ENCODE peak calls at places on chromosomes 3 and 15, in five cellular contexts. G is kidney, E is ovary, N is MCF 10A, A is H9. H is an unnamed sample.

GRCh38 chr3:195143221-195143620 is 127.7 kb downstream of the XXYLT1 start:
- DNase-seq in A (no peak), G (no peak), N (no peak), E (no peak), H (no peak)

GRCh38 chr3:20668411-20668810 is 482.4 kb upstream of the SGO1 start:
- DNase-seq in G (no peak), N (peak; percentile 8), E (no peak), A (peak; percentile 72), H (peak; percentile 50)

GRCh38 chr3:105351821-105352220 is 14.9 kb upstream of the ALCAM start:
- DNase-seq in G (no peak), E (no peak), A (no peak), N (peak; percentile 70), H (no peak)

GRCh38 chr3:120285508-120285841 is 453 bp upstream of the GPR156 start:
- DNase-seq in A (no peak), G (no peak), N (no peak), E (no peak), H (no peak)

GRCh38 chr3:34396288-34396687 is 597.9 kb downstream of the PDCD6IP start:
- DNase-seq in A (no peak), E (no peak), N (peak; percentile 70), G (no peak), H (no peak)

GRCh38 chr3:39102504-39103323 is 4.7 kb downstream of the GORASP1 start:
- DNase-seq in E (no peak), G (no peak), A (no peak), N (no peak), H (no peak)

GRCh38 chr3:128335621-128336296 is 130.9 kb downstream of the DNAJB8 start:
- DNase-seq in E (no peak), G (peak; percentile 44), N (no peak), A (no peak), H (no peak)

GRCh38 chr3:132659000-132659369 is 624 bp downstream of the ACAD11 start:
- DNase-seq in G (no peak), N (peak; percentile 50), A (no peak), E (peak; percentile 30), H (no peak)

GRCh38 chr3:188220988-188221818 is 67.2 kb downstream of the LPP start:
- DNase-seq in N (peak; percentile 52), G (no peak), A (no peak), E (peak; percentile 51), H (no peak)

GRCh38 chr3:40505599-40506462 is at the start of gene ZNF620:
- DNase-seq in N (peak; percentile 48), E (peak; percentile 85), A (peak; percentile 93), G (peak; percentile 89), H (peak; percentile 76)

GRCh38 chr3:194206375-194206774 is 70.4 kb downstream of the HES1 start:
- DNase-seq in N (no peak), E (peak; percentile 69), G (peak; percentile 83), A (no peak), H (no peak)

GRCh38 chr3:136247436-136247835 is 2.7 kb upstream of the PCCB start:
- DNase-seq in A (peak; percentile 32), G (no peak), N (no peak), E (no peak), H (no peak)

GRCh38 chr15:91099616-91100560 is at the start of gene SV2B:
- DNase-seq in E (no peak), G (peak; percentile 68), A (peak; percentile 65), N (peak; percentile 26), H (peak; percentile 53)

GRCh38 chr15:67098768-67099282 is 33.4 kb downstream of the SMAD3 start:
- DNase-seq in G (no peak), N (no peak), E (no peak), A (no peak), H (no peak)

GRCh38 chr3:63809607-63810006 is 9.5 kb upstream of the C3orf49 start:
- DNase-seq in G (no peak), N (peak; percentile 66), A (no peak), E (no peak), H (no peak)

GRCh38 chr15:48641416-48641815 is 4.1 kb downstream of the FBN1 start:
- DNase-seq in N (peak; percentile 40), G (no peak), E (no peak), A (no peak), H (no peak)
- TF ChIP-seq CTCF in N (peak; percentile 42), G (no peak), E (peak; percentile 8), A (no peak), H (no peak)

DNA sequence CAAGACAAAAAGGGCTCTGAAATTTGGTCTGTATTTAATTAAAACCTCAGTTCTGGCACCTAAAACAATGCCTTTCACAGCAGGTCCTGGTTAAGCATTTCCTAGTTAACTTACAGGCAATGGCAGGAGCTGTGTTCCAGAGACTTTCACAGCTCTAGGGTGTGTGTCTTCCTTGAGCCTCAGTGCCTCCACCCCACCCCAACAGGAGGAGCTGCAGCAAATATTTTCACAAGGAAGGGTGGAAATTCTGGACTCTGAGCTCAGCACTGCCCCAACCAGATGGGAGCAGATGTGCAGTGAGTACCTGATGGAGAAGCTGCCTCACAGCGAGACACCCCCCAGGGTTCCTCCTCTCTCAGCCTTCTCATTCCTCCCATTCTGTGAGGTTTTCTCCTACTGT is 106.3 kb upstream of the SPATA12 start:
- DNase-seq in A (no peak), N (no peak), E (no peak), G (no peak), H (no peak)
- TF ChIP-seq CTCF in A (no peak), N (no peak), E (no peak), G (no peak), H (no peak)

GRCh38 chr3:52446631-52447511 is 2.0 kb upstream of the SEMA3G start:
- DNase-seq in N (peak; percentile 68), A (peak; percentile 88), E (peak; percentile 66), G (no peak), H (peak; percentile 79)
- TF ChIP-seq CTCF in N (peak; percentile 99), A (peak; percentile 100), E (peak; percentile 95), G (peak; percentile 98), H (peak; percentile 98)

GRCh38 chr15:83746231-83746630 is 92.3 kb downstream of the ADAMTSL3 start:
- DNase-seq in N (peak; percentile 22), A (no peak), E (no peak), G (no peak), H (no peak)

GRCh38 chr15:83745771-83746170 is 91.8 kb downstream of the ADAMTSL3 start:
- DNase-seq in G (no peak), N (no peak), A (no peak), E (no peak), H (no peak)

GRCh38 chr15:83747718-83748110 is 93.8 kb downstream of the ADAMTSL3 start:
- DNase-seq in E (no peak), A (no peak), N (no peak), G (no peak), H (no peak)

DNA sequence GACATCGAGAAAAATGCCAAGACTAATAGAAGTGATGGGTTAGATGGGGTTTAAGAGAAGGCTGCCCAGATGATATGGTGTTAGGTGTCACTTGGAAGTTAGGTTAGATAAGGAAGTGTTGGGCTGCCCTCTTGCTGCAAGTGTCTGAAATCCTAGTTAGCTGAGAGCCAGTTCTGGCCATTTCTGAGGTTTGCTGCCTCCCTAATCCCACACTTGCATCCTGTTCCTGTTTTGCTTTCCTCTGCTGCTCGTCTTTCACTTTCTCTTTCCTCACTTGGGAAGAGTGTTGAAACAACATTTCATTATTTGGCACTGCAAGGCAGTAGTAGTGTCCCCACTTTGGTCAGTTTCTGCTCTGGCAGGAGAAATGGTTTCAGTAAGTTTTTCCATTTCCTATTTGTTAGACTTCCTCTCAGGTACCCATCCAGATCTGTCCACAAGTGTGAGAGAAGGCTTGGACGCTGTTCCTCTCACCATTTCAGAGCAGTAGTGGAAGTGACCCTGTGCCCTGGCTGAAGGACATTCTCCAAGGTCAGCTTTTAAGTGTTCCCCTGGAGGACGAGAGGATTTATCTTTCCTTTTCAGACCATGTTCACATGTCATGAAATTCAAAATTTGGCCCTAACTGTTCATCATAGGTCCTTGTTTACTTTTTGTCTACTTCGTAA is 93.3 kb downstream of the ADAMTSL3 start:
- DNase-seq in A (peak; percentile 42), N (peak; percentile 60), G (no peak), E (peak; percentile 59), H (peak; percentile 7)
- TF ChIP-seq CTCF in A (peak; percentile 52), N (peak; percentile 33), G (peak; percentile 18), E (no peak), H (no peak)

DNA sequence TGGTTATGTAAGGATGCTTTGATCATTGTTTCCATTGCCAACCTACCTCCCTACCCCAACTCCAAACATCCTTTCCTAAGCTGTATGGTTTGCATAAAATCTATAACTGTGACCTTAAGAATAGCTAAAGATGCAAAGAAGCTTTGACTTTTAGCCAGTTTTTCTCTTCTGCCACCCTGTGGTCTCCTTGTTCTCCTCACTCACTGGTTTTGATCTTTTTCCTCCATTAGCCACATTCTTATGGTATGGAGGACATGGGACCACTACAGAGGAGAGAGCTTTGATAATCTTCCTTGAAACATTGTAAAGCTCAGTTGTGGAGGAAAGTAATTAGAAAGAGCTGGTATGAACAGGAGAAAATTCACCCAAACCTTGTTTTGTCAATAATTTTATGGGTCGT is 115.9 kb downstream of the NEK11 start:
- DNase-seq in N (no peak), A (no peak), G (no peak), E (no peak), H (no peak)
- TF ChIP-seq CTCF in N (no peak), A (no peak), G (no peak), E (no peak), H (no peak)

GRCh38 chr3:100083209-100083608 is 31.1 kb downstream of the FILIP1L start:
- DNase-seq in A (no peak), N (no peak), E (no peak), G (no peak), H (no peak)
- TF ChIP-seq CTCF in A (no peak), N (no peak), E (no peak), G (no peak), H (no peak)

GRCh38 chr3:126927405-126927750 is 55.5 kb upstream of the PLXNA1 start:
- DNase-seq in E (no peak), A (no peak), N (no peak), G (no peak), H (no peak)

GRCh38 chr3:126925411-126926171 is 57.3 kb upstream of the PLXNA1 start:
- DNase-seq in A (no peak), N (no peak), E (no peak), G (no peak), H (no peak)

GRCh38 chr3:126926684-126927404 is 56.1 kb upstream of the PLXNA1 start:
- DNase-seq in G (no peak), A (no peak), E (peak; percentile 80), N (peak; percentile 93), H (no peak)

GRCh38 chr3:126928921-126929485 is 53.9 kb upstream of the PLXNA1 start:
- DNase-seq in N (no peak), A (no peak), G (no peak), E (no peak), H (no peak)

DNA sequence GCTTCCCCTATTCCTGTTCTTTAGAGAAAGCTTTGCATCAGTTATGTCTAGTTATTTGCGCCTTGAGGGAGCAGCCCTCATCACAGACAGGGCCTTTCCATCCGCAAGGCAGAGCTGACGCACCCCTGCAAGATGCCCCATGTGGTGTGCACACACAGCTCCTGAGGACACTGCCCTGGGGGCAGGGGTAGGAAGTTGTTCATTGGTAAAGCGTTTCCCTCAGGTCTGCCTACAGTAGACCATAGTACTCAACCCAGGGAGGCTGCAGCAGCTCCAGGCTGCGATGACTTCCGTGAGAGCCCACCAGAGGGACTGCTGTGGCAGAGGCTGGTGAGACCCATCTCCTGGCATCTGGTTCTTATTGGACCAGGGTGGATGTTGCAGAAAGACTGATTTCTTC is 55.1 kb upstream of the PLXNA1 start:
- DNase-seq in E (no peak), N (no peak), G (no peak), A (no peak), H (no peak)
- TF ChIP-seq CTCF in E (no peak), N (no peak), G (no peak), A (peak; percentile 30), H (no peak)